ENCODE peak calls at places on chromosomes 16 and 17, in nine cellular contexts. K, V, F, N, X, O, D, M and E are unnamed samples.

GRCh38 chr17:46180895-46181279 is 12.3 kb downstream of the KANSL1 start:
- ATAC-seq in K (no peak), V (no peak), F (no peak), N (no peak), X (no peak), O (no peak), D (no peak), M (no peak), E (no peak)

GRCh38 chr16:19884021-19884485 is 595 bp downstream of the GPRC5B start:
- ATAC-seq in K (peak), V (peak), F (no peak), N (no peak), X (no peak), O (peak), D (no peak), M (no peak), E (no peak)

GRCh38 chr17:33531311-33531710 is 238.2 kb upstream of the ASIC2 start:
- ATAC-seq in K (no peak), V (no peak), F (no peak), N (no peak), X (no peak), O (no peak), D (no peak), M (no peak), E (no peak)

GRCh38 chr16:80806957-80807356 is 2.6 kb upstream of the CDYL2 start:
- ATAC-seq in K (no peak), V (no peak), F (peak), N (peak), X (no peak), O (no peak), D (peak), M (no peak), E (peak)

GRCh38 chr16:53803998-53804397 is 100.0 kb downstream of the FTO start:
- ATAC-seq in K (no peak), V (no peak), F (no peak), N (no peak), X (no peak), O (no peak), D (no peak), M (no peak), E (no peak)

GRCh38 chr17:6124856-6125255 is 54.7 kb downstream of the WSCD1 start:
- ATAC-seq in K (no peak), V (no peak), F (no peak), N (no peak), X (no peak), O (no peak), D (no peak), M (no peak), E (no peak)

GRCh38 chr16:19415461-19415860 is 2.2 kb upstream of the TMC5 start:
- ATAC-seq in K (no peak), V (no peak), F (no peak), N (no peak), X (no peak), O (no peak), D (no peak), M (no peak), E (no peak)

GRCh38 chr16:12317856-12318591 is 341.5 kb downstream of the SNX29 start:
- ATAC-seq in K (no peak), V (no peak), F (no peak), N (no peak), X (no peak), O (no peak), D (peak), M (no peak), E (peak)

GRCh38 chr17:1797323-1797722 is 32.4 kb downstream of the SMYD4 start:
- ATAC-seq in K (peak), V (no peak), F (no peak), N (no peak), X (no peak), O (no peak), D (no peak), M (no peak), E (no peak)

GRCh38 chr17:11986939-11987329 is 10.3 kb downstream of the ZNF18 start:
- ATAC-seq in K (peak), V (peak), F (no peak), N (no peak), X (peak), O (peak), D (peak), M (no peak), E (peak)

GRCh38 chr16:74466872-74467271 is 45.6 kb upstream of the CLEC18B start:
- ATAC-seq in K (no peak), V (no peak), F (no peak), N (peak), X (no peak), O (no peak), D (no peak), M (no peak), E (no peak)

GRCh38 chr16:52071101-52071500 is 475.8 kb downstream of the TOX3 start:
- ATAC-seq in K (no peak), V (no peak), F (no peak), N (no peak), X (no peak), O (no peak), D (no peak), M (no peak), E (no peak)

GRCh38 chr16:56632160-56632847 is at the start of gene MT1M:
- ATAC-seq in K (peak), V (peak), F (peak), N (peak), X (peak), O (peak), D (peak), M (peak), E (peak)

GRCh38 chr17:45269912-45270311 is 8.0 kb upstream of the SPATA32 start:
- ATAC-seq in K (no peak), V (no peak), F (no peak), N (peak), X (no peak), O (no peak), D (no peak), M (no peak), E (no peak)

GRCh38 chr16:89174055-89174827 is 2.7 kb downstream of the CDH15 start:
- ATAC-seq in K (no peak), V (no peak), F (no peak), N (no peak), X (no peak), O (no peak), D (no peak), M (no peak), E (no peak)

GRCh38 chr17:7885357-7886226 is 3.0 kb upstream of the CHD3 start:
- ATAC-seq in K (peak), V (peak), F (peak), N (peak), X (peak), O (no peak), D (no peak), M (peak), E (no peak)

GRCh38 chr17:7932483-7932891 is 481 bp downstream of the CNTROB start:
- ATAC-seq in K (peak), V (peak), F (no peak), N (peak), X (peak), O (no peak), D (no peak), M (peak), E (peak)

GRCh38 chr17:50663812-50664374 is 29.2 kb downstream of the ABCC3 start:
- ATAC-seq in K (no peak), V (peak), F (no peak), N (no peak), X (no peak), O (no peak), D (no peak), M (no peak), E (no peak)

GRCh38 chr16:20322696-20323095 is 4.6 kb downstream of the GP2 start:
- ATAC-seq in K (no peak), V (no peak), F (no peak), N (no peak), X (no peak), O (no peak), D (no peak), M (no peak), E (no peak)

GRCh38 chr16:67284699-67285646 is 5.6 kb downstream of the PLEKHG4 start:
- ATAC-seq in K (peak), V (peak), F (no peak), N (no peak), X (peak), O (no peak), D (peak), M (no peak), E (peak)

GRCh38 chr17:36879027-36879426 is 58.2 kb upstream of the LHX1 start:
- ATAC-seq in K (no peak), V (no peak), F (no peak), N (peak), X (no peak), O (no peak), D (peak), M (no peak), E (peak)

GRCh38 chr16:66026211-66026610 is 340.3 kb upstream of the CDH5 start:
- ATAC-seq in K (peak), V (peak), F (no peak), N (no peak), X (peak), O (no peak), D (peak), M (no peak), E (peak)

GRCh38 chr17:57255776-57256681 is at the start of gene MSI2:
- ATAC-seq in K (peak), V (peak), F (peak), N (peak), X (peak), O (peak), D (peak), M (peak), E (peak)

GRCh38 chr16:87924041-87924851 is 12.1 kb downstream of the CA5A start:
- ATAC-seq in K (no peak), V (no peak), F (peak), N (no peak), X (no peak), O (no peak), D (peak), M (peak), E (peak)

GRCh38 chr17:59008737-59009136 is 97.9 kb downstream of the TRIM37 start:
- ATAC-seq in K (no peak), V (no peak), F (no peak), N (no peak), X (no peak), O (no peak), D (no peak), M (no peak), E (no peak)

GRCh38 chr16:75733305-75734141 is 7.2 kb upstream of the CPHXL start:
- ATAC-seq in K (peak), V (peak), F (no peak), N (no peak), X (no peak), O (peak), D (no peak), M (no peak), E (no peak)

GRCh38 chr17:7098802-7099459 is 15.7 kb downstream of the ASGR2 start:
- ATAC-seq in K (no peak), V (no peak), F (no peak), N (no peak), X (peak), O (no peak), D (no peak), M (no peak), E (no peak)

GRCh38 chr17:16439303-16439791 is 24.0 kb downstream of the TRPV2 start:
- ATAC-seq in K (peak), V (no peak), F (no peak), N (no peak), X (peak), O (no peak), D (no peak), M (peak), E (no peak)

GRCh38 chr17:32240745-32241144 is 24.9 kb upstream of the RHBDL3 start:
- ATAC-seq in K (peak), V (no peak), F (no peak), N (no peak), X (peak), O (no peak), D (no peak), M (no peak), E (no peak)

GRCh38 chr17:48429156-48429555 is 858 bp downstream of the SKAP1 start:
- ATAC-seq in K (no peak), V (no peak), F (peak), N (peak), X (no peak), O (no peak), D (no peak), M (peak), E (no peak)